ENCODE peak calls at places on chromosomes 1 and 21, in six cellular contexts. One of them, this sample, is unnamed.

GRCh38 chr1:17588048-17588781 is 48.7 kb downstream of the ARHGEF10L start:
- DNase-seq in AG09319: no peak
- DNase-seq in PC-3: no peak
- DNase-seq in GM06990: no peak
- DNase-seq in sigmoid colon: no peak
- DNase-seq in heart left ventricle: peak; percentile 72
- DNase-seq in this sample: no peak

GRCh38 chr1:196660912-196661311 is 9.1 kb downstream of the CFH start:
- DNase-seq in PC-3: peak; percentile 47
- DNase-seq in sigmoid colon: no peak
- DNase-seq in heart left ventricle: no peak
- DNase-seq in AG09319: no peak
- DNase-seq in GM06990: no peak
- DNase-seq in this sample: no peak

GRCh38 chr1:236018885-236019453 is 45.9 kb downstream of the NID1 start:
- DNase-seq in PC-3: no peak
- DNase-seq in sigmoid colon: peak; percentile 98
- DNase-seq in AG09319: no peak
- DNase-seq in heart left ventricle: peak; percentile 89
- DNase-seq in GM06990: no peak
- DNase-seq in this sample: peak; percentile 24

GRCh38 chr21:26835027-26835713 is 10.0 kb downstream of the ADAMTS1 start:
- DNase-seq in PC-3: peak; percentile 71
- DNase-seq in GM06990: no peak
- DNase-seq in sigmoid colon: peak; percentile 74
- DNase-seq in heart left ventricle: peak; percentile 33
- DNase-seq in AG09319: no peak
- DNase-seq in this sample: no peak

GRCh38 chr1:209733409-209734192 is 22.3 kb upstream of the TRAF3IP3 start:
- DNase-seq in heart left ventricle: no peak
- DNase-seq in AG09319: no peak
- DNase-seq in GM06990: no peak
- DNase-seq in sigmoid colon: no peak
- DNase-seq in PC-3: no peak
- DNase-seq in this sample: no peak

GRCh38 chr1:54052470-54052933 is 502 bp downstream of the TMEM59 start:
- DNase-seq in sigmoid colon: no peak
- DNase-seq in PC-3: no peak
- DNase-seq in heart left ventricle: no peak
- DNase-seq in GM06990: no peak
- DNase-seq in AG09319: no peak
- DNase-seq in this sample: no peak

GRCh38 chr1:57118948-57119637 is 153.3 kb upstream of the C8B start:
- DNase-seq in AG09319: no peak
- DNase-seq in PC-3: no peak
- DNase-seq in heart left ventricle: no peak
- DNase-seq in sigmoid colon: no peak
- DNase-seq in GM06990: no peak
- DNase-seq in this sample: no peak

GRCh38 chr1:211601982-211602644 is 23.2 kb upstream of the SLC30A1 start:
- DNase-seq in heart left ventricle: no peak
- DNase-seq in PC-3: peak; percentile 38
- DNase-seq in AG09319: no peak
- DNase-seq in sigmoid colon: no peak
- DNase-seq in GM06990: no peak
- DNase-seq in this sample: no peak

GRCh38 chr1:109185357-109185756 is 28.4 kb upstream of the SARS1 start:
- DNase-seq in PC-3: peak; percentile 22
- DNase-seq in AG09319: no peak
- DNase-seq in GM06990: no peak
- DNase-seq in heart left ventricle: no peak
- DNase-seq in sigmoid colon: no peak
- DNase-seq in this sample: no peak

GRCh38 chr1:50371749-50372148 is 51.5 kb downstream of the DMRTA2 start:
- DNase-seq in heart left ventricle: no peak
- DNase-seq in AG09319: no peak
- DNase-seq in GM06990: no peak
- DNase-seq in sigmoid colon: no peak
- DNase-seq in PC-3: no peak
- DNase-seq in this sample: no peak

GRCh38 chr1:90990779-90991178 is 31.1 kb downstream of the ZNF644 start:
- DNase-seq in GM06990: no peak
- DNase-seq in heart left ventricle: no peak
- DNase-seq in AG09319: no peak
- DNase-seq in sigmoid colon: no peak
- DNase-seq in PC-3: no peak
- DNase-seq in this sample: no peak

GRCh38 chr1:90987860-90988259 is 34.0 kb downstream of the ZNF644 start:
- DNase-seq in AG09319: no peak
- DNase-seq in sigmoid colon: no peak
- DNase-seq in GM06990: no peak
- DNase-seq in PC-3: no peak
- DNase-seq in heart left ventricle: no peak
- DNase-seq in this sample: no peak

GRCh38 chr1:90989990-90990389 is 31.8 kb downstream of the ZNF644 start:
- DNase-seq in PC-3: no peak
- DNase-seq in heart left ventricle: no peak
- DNase-seq in sigmoid colon: no peak
- DNase-seq in AG09319: no peak
- DNase-seq in GM06990: peak; percentile 24
- DNase-seq in this sample: no peak

GRCh38 chr1:90989302-90989701 is 32.5 kb downstream of the ZNF644 start:
- DNase-seq in sigmoid colon: no peak
- DNase-seq in GM06990: no peak
- DNase-seq in PC-3: no peak
- DNase-seq in heart left ventricle: no peak
- DNase-seq in AG09319: no peak
- DNase-seq in this sample: no peak

DNA sequence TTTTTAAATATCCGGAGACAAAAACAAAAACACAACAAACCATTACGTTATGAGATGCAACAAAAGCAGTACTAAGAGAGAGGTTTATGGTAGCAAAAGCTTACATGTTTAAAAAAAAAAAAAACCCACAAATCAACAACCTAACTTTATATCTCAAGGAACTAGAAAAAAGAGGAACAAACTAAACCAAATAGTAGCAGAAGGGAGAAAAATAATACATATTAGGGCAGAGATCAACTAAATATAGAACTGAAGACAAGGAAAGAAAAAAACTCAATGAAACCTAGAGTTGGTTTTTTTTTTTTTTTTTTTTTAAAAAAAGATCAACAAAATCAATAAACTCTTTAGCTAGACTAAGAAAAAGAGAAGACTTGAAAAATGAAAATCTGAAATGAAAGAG is 34.9 kb downstream of the ZNF644 start:
- DNase-seq in GM06990: no peak
- DNase-seq in PC-3: no peak
- DNase-seq in AG09319: no peak
- DNase-seq in heart left ventricle: no peak
- DNase-seq in sigmoid colon: no peak
- DNase-seq in this sample: no peak
- TF ChIP-seq CTCF in GM06990: no peak
- TF ChIP-seq CTCF in PC-3: no peak
- TF ChIP-seq CTCF in AG09319: no peak
- TF ChIP-seq CTCF in heart left ventricle: no peak
- TF ChIP-seq CTCF in sigmoid colon: no peak
- TF ChIP-seq CTCF in this sample: no peak

GRCh38 chr21:33244781-33245105 is 15.0 kb downstream of the IFNAR2 start:
- DNase-seq in sigmoid colon: no peak
- DNase-seq in PC-3: no peak
- DNase-seq in AG09319: no peak
- DNase-seq in heart left ventricle: no peak
- DNase-seq in GM06990: no peak
- DNase-seq in this sample: no peak

GRCh38 chr21:33246963-33247362 is 17.2 kb downstream of the IFNAR2 start:
- DNase-seq in GM06990: no peak
- DNase-seq in heart left ventricle: no peak
- DNase-seq in PC-3: no peak
- DNase-seq in sigmoid colon: no peak
- DNase-seq in AG09319: no peak
- DNase-seq in this sample: no peak

GRCh38 chr21:33247596-33247995 is 17.9 kb downstream of the IFNAR2 start:
- DNase-seq in PC-3: no peak
- DNase-seq in AG09319: no peak
- DNase-seq in GM06990: no peak
- DNase-seq in heart left ventricle: no peak
- DNase-seq in sigmoid colon: no peak
- DNase-seq in this sample: no peak

GRCh38 chr21:33245289-33245918 is 15.7 kb downstream of the IFNAR2 start:
- DNase-seq in heart left ventricle: no peak
- DNase-seq in sigmoid colon: no peak
- DNase-seq in PC-3: no peak
- DNase-seq in AG09319: no peak
- DNase-seq in GM06990: no peak
- DNase-seq in this sample: no peak

DNA sequence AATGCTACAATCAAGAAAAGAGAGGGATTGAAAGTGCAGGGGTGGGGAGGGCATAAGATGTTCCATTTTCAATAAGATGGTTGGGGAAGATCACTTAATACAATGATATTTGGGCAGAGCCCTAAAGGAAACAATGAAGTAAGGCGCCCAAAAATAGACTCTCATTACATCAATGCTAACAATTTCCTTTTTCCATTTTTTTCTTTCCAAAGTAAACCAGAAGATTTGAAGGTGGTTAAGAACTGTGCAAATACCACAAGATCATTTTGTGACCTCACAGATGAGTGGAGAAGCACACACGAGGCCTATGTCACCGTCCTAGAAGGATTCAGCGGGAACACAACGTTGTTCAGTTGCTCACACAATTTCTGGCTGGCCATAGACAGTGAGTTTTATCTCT is 16.8 kb downstream of the IFNAR2 start:
- DNase-seq in GM06990: no peak
- DNase-seq in sigmoid colon: no peak
- DNase-seq in heart left ventricle: no peak
- DNase-seq in PC-3: no peak
- DNase-seq in AG09319: no peak
- DNase-seq in this sample: no peak
- TF ChIP-seq CTCF in GM06990: no peak
- TF ChIP-seq CTCF in sigmoid colon: no peak
- TF ChIP-seq CTCF in heart left ventricle: no peak
- TF ChIP-seq CTCF in PC-3: no peak
- TF ChIP-seq CTCF in AG09319: no peak
- TF ChIP-seq CTCF in this sample: no peak

GRCh38 chr1:170670751-170671628 is 7.1 kb downstream of the PRRX1 start:
- DNase-seq in sigmoid colon: no peak
- DNase-seq in heart left ventricle: peak; percentile 58
- DNase-seq in AG09319: no peak
- DNase-seq in PC-3: no peak
- DNase-seq in GM06990: no peak
- DNase-seq in this sample: no peak
- TF ChIP-seq CTCF in sigmoid colon: no peak
- TF ChIP-seq CTCF in heart left ventricle: peak; percentile 21
- TF ChIP-seq CTCF in AG09319: peak; percentile 91
- TF ChIP-seq CTCF in PC-3: peak; percentile 33
- TF ChIP-seq CTCF in GM06990: peak; percentile 77
- TF ChIP-seq CTCF in this sample: peak; percentile 29

DNA sequence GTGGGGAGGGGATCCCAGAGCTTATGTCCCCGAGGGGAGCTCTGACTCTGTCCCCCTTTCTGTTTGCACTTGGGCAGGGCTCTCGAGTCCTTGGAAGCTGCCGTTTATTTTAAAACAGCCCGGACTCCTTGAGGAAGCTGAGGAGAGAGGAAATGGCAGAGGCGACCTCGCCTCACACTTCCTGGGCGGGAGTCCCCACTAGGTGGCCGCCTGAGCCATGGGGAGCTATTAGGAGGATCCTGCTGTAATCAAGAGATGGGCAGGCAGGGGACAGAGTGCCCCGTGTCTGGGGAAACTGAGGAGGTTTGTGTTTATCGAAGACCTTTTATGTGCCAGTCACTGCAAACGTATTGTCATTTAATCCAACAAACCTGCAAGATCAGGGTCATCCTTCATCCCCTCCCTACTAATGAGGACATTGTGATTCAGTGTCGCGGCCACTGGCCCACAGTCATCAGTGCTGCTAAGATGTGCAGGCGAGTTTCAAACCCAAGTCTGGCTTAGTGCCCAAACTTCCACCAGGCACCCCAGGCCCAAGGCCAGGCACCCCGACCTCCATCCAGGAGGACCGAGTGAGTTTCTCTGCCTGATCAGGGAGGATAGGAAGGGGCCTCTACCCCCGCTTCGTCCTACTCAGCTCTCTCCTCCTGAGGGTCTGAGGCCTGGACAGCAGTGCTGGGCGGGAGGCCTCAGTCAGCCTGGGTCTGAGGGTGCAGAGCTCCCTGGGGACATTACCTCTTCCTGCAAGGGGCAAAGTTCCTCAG is 316.9 kb upstream of the VAMP3 start:
- DNase-seq in heart left ventricle: no peak
- DNase-seq in sigmoid colon: no peak
- DNase-seq in AG09319: no peak
- DNase-seq in PC-3: peak; percentile 18
- DNase-seq in GM06990: no peak
- DNase-seq in this sample: peak; percentile 63
- TF ChIP-seq CTCF in heart left ventricle: peak; percentile 32
- TF ChIP-seq CTCF in sigmoid colon: no peak
- TF ChIP-seq CTCF in AG09319: peak; percentile 39
- TF ChIP-seq CTCF in PC-3: peak; percentile 60
- TF ChIP-seq CTCF in GM06990: peak; percentile 44
- TF ChIP-seq CTCF in this sample: peak; percentile 57

GRCh38 chr1:225435487-225435886 is 7.6 kb upstream of the LBR start:
- DNase-seq in heart left ventricle: no peak
- DNase-seq in GM06990: no peak
- DNase-seq in AG09319: no peak
- DNase-seq in sigmoid colon: no peak
- DNase-seq in PC-3: no peak
- DNase-seq in this sample: no peak

GRCh38 chr1:225441314-225442119 is 13.7 kb upstream of the LBR start:
- DNase-seq in heart left ventricle: no peak
- DNase-seq in GM06990: no peak
- DNase-seq in sigmoid colon: peak; percentile 40
- DNase-seq in AG09319: no peak
- DNase-seq in PC-3: no peak
- DNase-seq in this sample: no peak

GRCh38 chr1:225440380-225440957 is 12.6 kb upstream of the LBR start:
- DNase-seq in AG09319: no peak
- DNase-seq in sigmoid colon: no peak
- DNase-seq in PC-3: no peak
- DNase-seq in heart left ventricle: no peak
- DNase-seq in GM06990: no peak
- DNase-seq in this sample: no peak

GRCh38 chr1:225435957-225436392 is 8.1 kb upstream of the LBR start:
- DNase-seq in PC-3: no peak
- DNase-seq in GM06990: no peak
- DNase-seq in sigmoid colon: no peak
- DNase-seq in AG09319: no peak
- DNase-seq in heart left ventricle: no peak
- DNase-seq in this sample: no peak

GRCh38 chr1:225437710-225438437 is 10.0 kb upstream of the LBR start:
- DNase-seq in AG09319: no peak
- DNase-seq in PC-3: peak; percentile 61
- DNase-seq in sigmoid colon: peak; percentile 73
- DNase-seq in GM06990: no peak
- DNase-seq in heart left ventricle: no peak
- DNase-seq in this sample: no peak
- TF ChIP-seq CTCF in AG09319: peak; percentile 45
- TF ChIP-seq CTCF in PC-3: peak; percentile 83
- TF ChIP-seq CTCF in sigmoid colon: no peak
- TF ChIP-seq CTCF in GM06990: peak; percentile 43
- TF ChIP-seq CTCF in heart left ventricle: peak; percentile 7
- TF ChIP-seq CTCF in this sample: peak; percentile 28

GRCh38 chr1:38000529-38001453 is 4.5 kb downstream of the FHL3 start:
- DNase-seq in AG09319: peak; percentile 34
- DNase-seq in heart left ventricle: peak; percentile 63
- DNase-seq in PC-3: peak; percentile 32
- DNase-seq in sigmoid colon: peak; percentile 80
- DNase-seq in GM06990: no peak
- DNase-seq in this sample: no peak
- TF ChIP-seq CTCF in AG09319: no peak
- TF ChIP-seq CTCF in heart left ventricle: no peak
- TF ChIP-seq CTCF in PC-3: no peak
- TF ChIP-seq CTCF in sigmoid colon: no peak
- TF ChIP-seq CTCF in GM06990: no peak
- TF ChIP-seq CTCF in this sample: no peak

This sample was measured in Peyer's patch.